ENCODE peak calls at places on chromosomes 7 and 10, in seven cellular contexts. Z is activated naive CD8-positive, alpha-beta T cell treated with anti-CD3 and anti-CD28 coated beads, Interleukin-2, amount 10 ng/mL, durations not matched to agents 7 days and 5 days; Q is upper lobe of right lung; H is left ventricle myocardium superior; P is T-helper 17 cell; B is activated CD8-positive, alpha-beta T cell treated with anti-CD3 and anti-CD28 coated beads for 36 hours; Y is heart right ventricle. X is an unnamed sample.

GRCh38 chr7:77409005-77409738 is 7.0 kb downstream of the GSAP start:
- ATAC-seq in P (no peak), Q (peak), B (no peak), H (no peak), Z (no peak), Y (no peak), X (peak)

GRCh38 chr10:3893904-3894563 is 109.0 kb upstream of the KLF6 start:
- ATAC-seq in Y (no peak), Z (no peak), P (peak), B (no peak), H (no peak), Q (no peak), X (no peak)

GRCh38 chr7:107207459-107207858 is 38.7 kb downstream of the HBP1 start:
- ATAC-seq in Y (no peak), Q (no peak), Z (no peak), P (no peak), B (no peak), H (no peak), X (no peak)

GRCh38 chr7:76272872-76273271 is 29.6 kb upstream of the HSPB1 start:
- ATAC-seq in P (no peak), B (peak), Q (no peak), Z (peak), Y (no peak), H (no peak), X (no peak)

GRCh38 chr10:28624351-28624750 is 53.0 kb upstream of the BAMBI start:
- ATAC-seq in P (no peak), Q (no peak), Z (no peak), H (no peak), Y (no peak), B (no peak), X (peak)

GRCh38 chr7:17651926-17652385 is 288.3 kb downstream of the SNX13 start:
- ATAC-seq in B (no peak), Y (peak), H (peak), Q (peak), P (no peak), Z (no peak), X (no peak)

GRCh38 chr10:28946479-28946878 is 269.2 kb downstream of the BAMBI start:
- ATAC-seq in Y (no peak), H (no peak), Z (no peak), P (no peak), B (no peak), Q (no peak), X (no peak)

GRCh38 chr10:60566027-60566575 is 176.4 kb upstream of the ANK3 start:
- ATAC-seq in P (no peak), Z (no peak), H (no peak), B (peak), Q (no peak), Y (no peak), X (no peak)

GRCh38 chr7:86949779-86950260 is 109.6 kb downstream of the ELAPOR2 start:
- ATAC-seq in H (no peak), Q (no peak), B (no peak), Z (no peak), Y (no peak), P (no peak), X (no peak)

GRCh38 chr10:66892833-66893232 is 33.0 kb upstream of the LRRTM3 start:
- ATAC-seq in B (no peak), Y (no peak), P (no peak), Q (no peak), Z (no peak), H (no peak), X (no peak)

GRCh38 chr10:26733750-26734568 is 36.5 kb downstream of the PDSS1 start:
- ATAC-seq in Q (no peak), P (no peak), B (no peak), Y (no peak), H (no peak), Z (no peak), X (peak)

GRCh38 chr10:62045765-62046521 is 144.4 kb downstream of the ARID5B start:
- ATAC-seq in P (no peak), H (peak), B (no peak), Q (peak), Y (peak), Z (no peak), X (no peak)

GRCh38 chr7:73799282-73800141 is 29.4 kb upstream of the CLDN3 start:
- ATAC-seq in Z (no peak), Y (no peak), H (no peak), B (no peak), Q (no peak), P (no peak), X (no peak)

GRCh38 chr7:91326516-91327209 is 62.4 kb downstream of the FZD1 start:
- ATAC-seq in B (no peak), P (no peak), Z (no peak), Q (no peak), H (peak), Y (peak), X (no peak)

GRCh38 chr10:122221958-122222357 is 49.1 kb upstream of the BTBD16 start:
- ATAC-seq in H (peak), P (no peak), Z (no peak), B (no peak), Y (peak), Q (no peak), X (no peak)

GRCh38 chr7:138726288-138726687 is 25.1 kb upstream of the SVOPL start:
- ATAC-seq in Y (no peak), Q (no peak), P (no peak), Z (no peak), H (no peak), B (no peak), X (no peak)

GRCh38 chr10:113958631-113959382 is 84.9 kb upstream of the ADRB1 start:
- ATAC-seq in B (no peak), Z (no peak), H (peak), P (no peak), Y (peak), Q (peak), X (peak)

GRCh38 chr10:132886211-132887099 is 55.9 kb downstream of the CFAP46 start:
- ATAC-seq in B (no peak), Y (no peak), H (no peak), P (no peak), Z (no peak), Q (no peak), X (peak)

GRCh38 chr10:106707657-106708056 is 456.8 kb downstream of the SORCS1 start:
- ATAC-seq in P (no peak), H (no peak), B (no peak), Z (no peak), Q (peak), Y (no peak), X (no peak)

GRCh38 chr7:44805950-44806349 is 9.5 kb downstream of the PPIA start:
- ATAC-seq in P (peak), Z (no peak), H (no peak), Y (no peak), B (no peak), Q (no peak), X (peak)

GRCh38 chr10:44386546-44387052 is 1.7 kb upstream of the CXCL12 start:
- ATAC-seq in Y (peak), Z (peak), H (peak), B (peak), P (peak), Q (peak), X (peak)

GRCh38 chr7:157854066-157854891 is 517.5 kb downstream of the DNAJB6 start:
- ATAC-seq in Y (peak), Z (no peak), P (peak), H (peak), Q (peak), B (no peak), X (peak)

GRCh38 chr7:34240450-34240849 is 335.1 kb downstream of the BMPER start:
- ATAC-seq in P (no peak), Z (no peak), Y (no peak), B (no peak), H (no peak), Q (no peak), X (no peak)

GRCh38 chr10:108598320-108598695 is 1325.0 kb downstream of the XPNPEP1 start:
- ATAC-seq in P (no peak), Z (no peak), Y (no peak), B (no peak), H (no peak), Q (no peak), X (no peak)

GRCh38 chr7:107224858-107225257 is 56.1 kb downstream of the HBP1 start:
- ATAC-seq in Y (no peak), P (no peak), Z (no peak), H (no peak), B (no peak), Q (no peak), X (no peak)